ENCODE peak calls at places on chromosomes 16 and 17, in ten cellular contexts. M is AG09319, V is cardiac fibroblast, U is dermis blood vessel endothelial cell, H is nephron progenitor cell, J is colonic mucosa, Q is T-helper 1 cell, K is GM12891, R is left lung, S is M059J. T is an unnamed sample.

GRCh38 chr16:72560617-72561016 is 388.7 kb upstream of the PMFBP1 start:
- DNase-seq in M (no peak), V (peak), U (no peak), H (no peak), J (no peak), Q (no peak), K (no peak), R (no peak), S (no peak), T (no peak)

GRCh38 chr16:69187387-69187890 is 475 bp downstream of the SNTB2 start:
- DNase-seq in M (no peak), V (no peak), U (peak), H (peak), J (peak), Q (peak), K (peak), R (peak), S (peak), T (peak)

GRCh38 chr17:48647103-48647963 is 21.2 kb upstream of the HOXB9 start:
- DNase-seq in M (no peak), V (no peak), U (no peak), H (peak), J (peak), Q (no peak), K (no peak), R (no peak), S (peak), T (peak)

GRCh38 chr16:85749686-85750020 is 1.2 kb downstream of the C16orf74 start:
- DNase-seq in M (no peak), V (no peak), U (no peak), H (no peak), J (no peak), Q (no peak), K (no peak), R (no peak), S (no peak), T (no peak)

GRCh38 chr16:88750854-88751253 is 34.2 kb downstream of the PIEZO1 start:
- DNase-seq in M (no peak), V (no peak), U (no peak), H (no peak), J (no peak), Q (no peak), K (no peak), R (no peak), S (no peak), T (no peak)

GRCh38 chr17:35486920-35487727 is 38.6 kb upstream of the SLFN13 start:
- DNase-seq in M (no peak), V (peak), U (peak), H (no peak), J (peak), Q (peak), K (peak), R (peak), S (peak), T (peak)

GRCh38 chr16:67327774-67328173 is 1.2 kb downstream of the LRRC36 start:
- DNase-seq in M (no peak), V (no peak), U (no peak), H (no peak), J (no peak), Q (no peak), K (no peak), R (no peak), S (no peak), T (no peak)

GRCh38 chr16:1159973-1160772 is 7.3 kb downstream of the CACNA1H start:
- DNase-seq in M (no peak), V (no peak), U (no peak), H (peak), J (no peak), Q (no peak), K (no peak), R (no peak), S (peak), T (no peak)

GRCh38 chr17:41665566-41666335 is 22.9 kb upstream of the EIF1 start:
- DNase-seq in M (no peak), V (peak), U (peak), H (peak), J (peak), Q (peak), K (peak), R (peak), S (peak), T (peak)

GRCh38 chr17:7403043-7403901 is 625 bp downstream of the TMEM256 start:
- DNase-seq in M (no peak), V (no peak), U (no peak), H (peak), J (peak), Q (no peak), K (no peak), R (no peak), S (peak), T (peak)

GRCh38 chr17:49717371-49717841 is 9.6 kb upstream of the SLC35B1 start:
- DNase-seq in M (no peak), V (no peak), U (no peak), H (no peak), J (no peak), Q (peak), K (no peak), R (no peak), S (peak), T (no peak)

GRCh38 chr17:63675231-63675606 is 24.7 kb downstream of the LIMD2 start:
- DNase-seq in M (no peak), V (peak), U (peak), H (no peak), J (no peak), Q (no peak), K (no peak), R (no peak), S (peak), T (peak)

GRCh38 chr16:674968-675883 is at the start of gene RHBDL1:
- DNase-seq in M (no peak), V (peak), U (peak), H (peak), J (no peak), Q (no peak), K (no peak), R (no peak), S (no peak), T (peak)

GRCh38 chr17:10105513-10106001 is 92.8 kb downstream of the GAS7 start:
- DNase-seq in M (no peak), V (peak), U (no peak), H (no peak), J (no peak), Q (no peak), K (no peak), R (no peak), S (no peak), T (no peak)

GRCh38 chr16:24255446-24256352 is at the start of gene CACNG3:
- DNase-seq in M (no peak), V (peak), U (peak), H (peak), J (peak), Q (peak), K (peak), R (peak), S (peak), T (peak)

GRCh38 chr17:60170835-60171752 is 21.3 kb downstream of the CA4 start:
- DNase-seq in M (no peak), V (no peak), U (peak), H (no peak), J (no peak), Q (no peak), K (no peak), R (no peak), S (no peak), T (no peak)

T was measured in GM23338.